ENCODE peak calls at places on chromosomes 12 and 14, in nine cellular contexts. M, R, B, G, Q, A, Z, C and D are unnamed samples.

GRCh38 chr12:21659383-21659782 is 1.7 kb upstream of the LDHB start:
- DNase-seq in M (no peak), R (no peak), G (no peak), Z (no peak), B (no peak), A (no peak), C (no peak), Q (no peak), D (no peak)

GRCh38 chr12:69779928-69780327 is 41.3 kb downstream of the RAB3IP start:
- DNase-seq in G (no peak), Q (peak), Z (peak), R (no peak), M (peak), C (peak), A (peak), B (no peak), D (peak)

GRCh38 chr12:92928431-92928961 is 599 bp downstream of the EEA1 start:
- DNase-seq in R (no peak), G (no peak), Z (peak), A (peak), B (no peak), Q (peak), M (peak), C (no peak), D (peak)

GRCh38 chr14:89236846-89237245 is 180.2 kb downstream of the FOXN3 start:
- DNase-seq in Z (no peak), R (no peak), B (no peak), C (peak), M (no peak), Q (no peak), G (no peak), A (no peak), D (no peak)

GRCh38 chr12:132635076-132635955 is 16.7 kb downstream of the P2RX2 start:
- DNase-seq in R (no peak), M (no peak), B (no peak), A (no peak), G (no peak), Q (no peak), C (no peak), Z (no peak), D (no peak)

GRCh38 chr14:51719970-51720369 is 68.3 kb downstream of the FRMD6 start:
- DNase-seq in A (no peak), Q (no peak), B (no peak), R (no peak), M (no peak), C (no peak), G (no peak), Z (no peak), D (no peak)

GRCh38 chr12:23767834-23768233 is 181.6 kb downstream of the SOX5 start:
- DNase-seq in Q (no peak), M (peak), R (no peak), B (no peak), C (peak), A (no peak), G (no peak), Z (no peak), D (no peak)

GRCh38 chr14:22545842-22546721 is 42.9 kb downstream of the DAD1 start:
- DNase-seq in M (peak), G (no peak), Z (peak), A (no peak), C (peak), Q (no peak), B (no peak), R (no peak), D (no peak)

GRCh38 chr12:32688786-32689185 is 9.7 kb downstream of the DNM1L start:
- DNase-seq in B (no peak), G (no peak), R (no peak), C (no peak), Z (no peak), M (no peak), A (no peak), Q (no peak), D (no peak)

GRCh38 chr14:30195946-30196345 is 268.3 kb upstream of the PRKD1 start:
- DNase-seq in A (peak), C (peak), R (no peak), M (no peak), B (no peak), Q (no peak), G (no peak), Z (no peak), D (no peak)

GRCh38 chr12:113422030-113422900 is at the start of gene SDSL:
- DNase-seq in B (peak), R (peak), C (peak), M (peak), Q (peak), A (peak), G (peak), Z (peak), D (peak)

GRCh38 chr12:50132505-50133135 is 20.6 kb downstream of the COX14 start:
- DNase-seq in C (peak), R (no peak), M (no peak), B (no peak), Z (no peak), G (no peak), Q (peak), A (no peak), D (peak)

GRCh38 chr14:55698051-55698450 is 118.0 kb downstream of the KTN1 start:
- DNase-seq in B (no peak), Q (no peak), Z (no peak), M (no peak), C (no peak), G (no peak), R (no peak), A (peak), D (peak)

GRCh38 chr12:116044181-116044580 is 233.3 kb downstream of the MED13L start:
- DNase-seq in A (no peak), M (peak), R (no peak), G (no peak), Q (no peak), Z (peak), B (no peak), C (no peak), D (peak)

DNA sequence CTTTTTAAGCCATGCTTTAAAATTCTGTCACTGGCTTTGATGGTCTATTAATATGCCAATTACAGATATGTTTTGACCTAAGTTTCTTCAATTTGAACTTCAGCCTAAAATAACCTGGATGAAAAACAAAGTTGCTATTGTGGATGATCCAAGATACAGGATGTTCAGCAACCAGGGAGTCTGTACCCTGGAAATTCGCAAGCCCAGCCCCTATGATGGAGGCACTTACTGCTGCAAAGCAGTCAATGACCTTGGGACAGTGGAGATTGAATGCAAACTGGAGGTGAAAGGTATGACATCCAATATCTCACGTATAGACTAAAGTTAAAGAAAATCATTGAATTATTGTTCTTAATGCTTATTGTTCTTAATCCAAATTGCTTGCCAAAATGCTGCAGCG is 17.2 kb upstream of the CHPT1 start:
- DNase-seq in Q (no peak), A (no peak), M (no peak), C (no peak), Z (no peak), B (no peak), G (no peak), R (no peak), D (no peak)
- H3K27ac ChIP-seq in Q (no peak), A (no peak), M (no peak), C (no peak), Z (no peak), B (no peak), G (no peak), R (no peak), D (no peak)

GRCh38 chr14:103872492-103873113 is 25.2 kb upstream of the PPP1R13B start:
- DNase-seq in R (no peak), G (no peak), A (no peak), C (no peak), M (no peak), B (no peak), Q (no peak), Z (no peak), D (no peak)

GRCh38 chr14:103869406-103870143 is 22.2 kb upstream of the PPP1R13B start:
- DNase-seq in G (no peak), Q (peak), A (no peak), C (no peak), B (no peak), R (no peak), Z (no peak), M (no peak), D (no peak)

GRCh38 chr14:103870144-103870876 is 22.9 kb upstream of the PPP1R13B start:
- DNase-seq in G (peak), B (no peak), M (no peak), R (no peak), Z (no peak), Q (peak), C (no peak), A (no peak), D (no peak)

GRCh38 chr14:103871596-103872480 is 24.5 kb upstream of the PPP1R13B start:
- DNase-seq in G (peak), Z (no peak), B (peak), C (no peak), A (no peak), Q (no peak), M (no peak), R (peak), D (peak)

DNA sequence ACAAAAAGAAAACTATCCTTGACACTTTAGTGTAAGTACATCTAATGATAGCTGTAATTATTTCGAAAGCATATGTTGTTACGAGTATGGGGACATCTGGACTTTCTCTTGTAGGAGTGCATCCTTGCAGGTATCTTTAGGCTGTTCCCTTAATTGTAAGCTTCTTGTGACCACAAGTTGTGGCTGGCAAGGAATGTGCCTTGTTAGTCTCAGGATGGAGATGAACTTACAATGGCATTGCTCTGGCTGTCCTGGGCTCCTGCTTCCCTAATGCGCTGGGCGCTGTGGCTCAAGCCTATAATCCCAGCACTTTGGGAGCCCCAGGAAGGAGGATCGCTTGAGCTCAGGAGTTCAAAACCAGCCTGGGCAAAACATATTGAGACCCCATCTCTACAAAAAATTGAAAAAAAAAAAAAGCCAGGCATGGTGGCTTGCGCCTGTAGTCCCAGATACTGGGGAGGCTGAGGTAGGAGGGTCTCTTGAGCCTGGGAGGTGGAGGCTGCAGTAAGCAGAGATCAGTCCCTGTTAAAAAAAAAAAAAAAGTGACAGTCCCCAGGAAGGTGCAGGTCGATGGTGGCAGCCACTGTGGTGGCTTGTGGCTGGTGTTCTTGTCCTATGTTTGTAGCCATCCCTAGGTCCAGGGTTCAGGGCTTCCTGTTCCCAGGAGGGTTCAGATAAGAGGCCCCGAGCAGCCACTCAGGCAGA is 23.7 kb upstream of the PPP1R13B start:
- DNase-seq in G (no peak), A (no peak), Q (no peak), M (no peak), C (no peak), B (no peak), R (no peak), Z (no peak), D (peak)
- H3K27ac ChIP-seq in G (peak), A (no peak), Q (no peak), M (no peak), C (no peak), B (no peak), R (peak), Z (no peak), D (peak)

GRCh38 chr14:99247772-99248171 is 24.2 kb downstream of the BCL11B start:
- DNase-seq in Z (no peak), G (no peak), M (no peak), C (no peak), B (no peak), Q (no peak), R (no peak), A (no peak), D (no peak)

GRCh38 chr14:99250636-99251208 is 21.3 kb downstream of the BCL11B start:
- DNase-seq in Z (no peak), Q (no peak), B (no peak), G (no peak), A (no peak), R (no peak), M (no peak), C (no peak), D (no peak)

GRCh38 chr14:99247091-99247729 is 24.8 kb downstream of the BCL11B start:
- DNase-seq in Z (no peak), R (no peak), M (no peak), A (no peak), B (no peak), Q (no peak), C (no peak), G (no peak), D (no peak)

GRCh38 chr14:99249389-99249788 is 22.6 kb downstream of the BCL11B start:
- DNase-seq in B (no peak), Z (no peak), Q (no peak), M (no peak), A (no peak), C (no peak), R (no peak), G (no peak), D (no peak)

DNA sequence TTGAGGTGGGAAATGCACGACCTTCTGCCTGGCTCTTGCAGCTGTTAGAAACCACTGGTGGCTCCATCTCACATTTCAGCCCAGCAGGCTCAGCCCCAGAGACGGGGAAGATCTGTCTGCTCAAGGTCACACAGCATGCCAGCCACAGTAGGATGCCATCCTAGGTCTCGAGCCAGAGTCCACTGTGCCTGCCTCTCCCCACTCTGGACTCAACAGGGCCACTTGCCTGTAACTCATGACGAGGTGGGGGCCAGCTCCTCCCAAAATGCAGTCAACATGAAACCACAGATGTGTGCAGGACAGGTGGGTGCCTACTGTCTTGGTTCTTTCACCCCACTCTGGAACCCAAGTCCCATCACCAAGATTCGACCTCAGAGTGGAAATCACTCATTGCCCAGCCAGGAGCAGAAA is 23.2 kb downstream of the BCL11B start:
- DNase-seq in C (no peak), Z (no peak), M (no peak), R (no peak), G (no peak), Q (no peak), B (no peak), A (no peak), D (no peak)
- H3K27ac ChIP-seq in C (no peak), Z (no peak), M (no peak), R (no peak), G (no peak), Q (no peak), B (no peak), A (no peak), D (no peak)

DNA sequence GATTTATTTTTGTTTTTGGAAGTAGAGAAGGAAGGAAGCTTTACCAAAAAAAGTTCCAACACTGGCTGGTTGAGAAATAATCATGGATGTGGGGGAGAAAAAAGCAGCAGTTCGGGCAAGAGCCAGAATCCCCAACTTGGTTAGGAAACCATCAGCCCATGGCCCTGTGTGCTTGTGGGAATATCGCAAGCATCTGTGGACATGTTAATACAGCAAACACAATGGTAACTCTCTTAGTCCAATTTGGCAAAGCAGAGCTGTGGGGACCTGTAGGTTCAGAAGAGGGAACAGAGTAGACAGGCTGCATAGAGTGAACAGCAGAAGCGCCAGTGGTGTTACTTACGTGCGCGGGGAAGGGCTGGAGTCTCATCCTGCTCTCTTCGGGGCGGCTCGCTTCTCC is 46.8 kb downstream of the TCHP start:
- DNase-seq in B (no peak), G (no peak), Z (no peak), Q (no peak), C (no peak), A (no peak), R (no peak), M (no peak), D (no peak)
- H3K27ac ChIP-seq in B (no peak), G (no peak), Z (peak), Q (peak), C (peak), A (no peak), R (peak), M (peak), D (peak)

DNA sequence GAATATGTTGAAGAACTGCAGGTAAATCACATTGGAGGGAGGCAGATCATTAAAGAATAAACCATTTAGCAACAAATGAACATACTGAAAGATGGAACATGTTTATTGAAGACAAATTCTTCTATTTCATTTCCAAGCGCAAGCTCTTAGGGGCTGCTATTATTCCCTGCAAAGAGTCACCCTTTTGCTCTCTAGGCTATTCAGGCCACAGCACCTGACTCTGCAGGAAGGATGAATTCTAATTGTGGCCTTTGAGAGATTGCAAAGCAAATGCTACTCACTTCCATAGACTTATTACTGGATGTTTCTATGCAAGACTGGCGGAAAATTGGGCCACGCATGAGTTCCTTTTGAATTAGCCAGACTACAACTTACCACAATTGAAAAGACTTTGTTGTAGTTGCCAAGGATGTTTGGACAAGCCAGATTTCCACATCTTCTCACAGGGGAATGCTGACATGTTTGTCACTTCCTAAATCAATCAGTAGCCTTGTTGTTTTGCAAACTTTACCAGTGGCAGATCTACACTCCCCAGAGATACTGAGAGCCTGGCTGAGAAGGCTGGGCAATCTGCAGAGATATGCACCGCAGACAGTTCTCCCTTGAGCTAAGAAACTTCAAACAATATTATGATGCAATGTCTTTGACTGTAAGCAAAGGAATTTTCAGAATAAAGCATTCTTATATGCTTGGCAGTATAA is 334.4 kb upstream of the SYT1 start:
- DNase-seq in R (no peak), A (no peak), Q (no peak), C (peak), Z (no peak), M (peak), G (no peak), B (no peak), D (no peak)
- H3K27ac ChIP-seq in R (no peak), A (no peak), Q (no peak), C (no peak), Z (no peak), M (no peak), G (no peak), B (no peak), D (no peak)

GRCh38 chr12:76922821-76923315 is 44.0 kb upstream of the CSRP2 start:
- DNase-seq in R (no peak), A (no peak), C (peak), Q (no peak), Z (no peak), M (no peak), G (no peak), B (no peak), D (no peak)
- H3K27ac ChIP-seq in R (peak), A (no peak), C (no peak), Q (no peak), Z (no peak), M (no peak), G (no peak), B (no peak), D (no peak)

DNA sequence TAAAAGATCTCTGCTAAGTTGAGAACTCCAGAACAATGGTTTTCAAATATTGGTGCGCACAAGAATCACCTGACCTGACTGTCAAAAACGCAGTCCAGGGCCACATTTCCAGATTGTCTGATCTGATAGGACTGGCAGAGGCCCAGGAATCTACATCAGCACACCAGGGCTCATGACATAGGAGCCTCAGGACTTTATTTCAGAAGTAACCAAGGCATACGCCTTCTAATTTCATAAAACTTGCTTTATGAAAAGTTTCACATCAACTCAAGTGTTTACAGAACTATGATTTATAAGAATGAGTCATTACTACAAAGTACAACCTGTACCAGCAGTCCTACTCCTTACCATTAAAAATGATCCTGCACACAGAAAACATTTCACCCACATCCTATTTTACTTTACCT is 47.7 kb upstream of the PTPRO start:
- DNase-seq in A (no peak), R (no peak), Q (peak), Z (no peak), C (no peak), G (peak), B (peak), M (no peak), D (peak)
- H3K27ac ChIP-seq in A (no peak), R (no peak), Q (no peak), Z (no peak), C (no peak), G (no peak), B (peak), M (no peak), D (no peak)